ENCODE peak calls at places on chromosome 14, in seven cellular contexts. N is choroid plexus epithelial cell; B is CD8-positive, alpha-beta T cell; V is lower lobe of right lung; Z is lower leg skin; C is tibial artery; Q is tibial nerve. Y is an unnamed sample.

GRCh38 chr14:99520571-99521081 is 39.4 kb downstream of the CCNK start:
- DNase-seq in Z (no peak), C (no peak), Q (no peak), B (no peak), N (no peak), V (peak; percentile 32), Y (no peak)

GRCh38 chr14:74904623-74905503 is 18.2 kb downstream of the RPS6KL1 start:
- DNase-seq in Q (peak; percentile 60), V (no peak), C (no peak), B (no peak), Z (peak; percentile 81), N (peak; percentile 17), Y (no peak)

GRCh38 chr14:22556021-22556989 is 32.7 kb downstream of the DAD1 start:
- DNase-seq in B (peak; percentile 99), C (no peak), V (peak; percentile 80), Z (peak; percentile 94), N (peak; percentile 93), Q (peak; percentile 40), Y (peak; percentile 61)

GRCh38 chr14:103292426-103293374 is 41.3 kb upstream of the EIF5 start:
- DNase-seq in Q (peak; percentile 82), C (peak; percentile 77), V (peak; percentile 79), N (peak; percentile 74), Z (peak; percentile 96), B (peak; percentile 68), Y (peak; percentile 65)

GRCh38 chr14:69449216-69449615 is 35.3 kb upstream of the PLEKHD1 start:
- DNase-seq in Q (no peak), Z (no peak), N (no peak), C (no peak), V (no peak), B (no peak), Y (no peak)

GRCh38 chr14:36556811-36557433 is 25.5 kb downstream of the NKX2-8 start:
- DNase-seq in N (peak; percentile 38), Q (peak; percentile 16), B (no peak), Z (no peak), V (no peak), C (no peak), Y (no peak)

GRCh38 chr14:23376477-23377200 is at the start of gene CMTM5:
- DNase-seq in C (no peak), Z (no peak), V (no peak), N (no peak), B (no peak), Q (peak; percentile 25), Y (no peak)

GRCh38 chr14:95500772-95501401 is 15.6 kb downstream of the SYNE3 start:
- DNase-seq in B (no peak), Q (peak; percentile 63), V (no peak), C (peak; percentile 76), N (peak; percentile 82), Z (no peak), Y (no peak)

GRCh38 chr14:30573203-30573814 is 14.4 kb downstream of the G2E3 start:
- DNase-seq in Q (no peak), N (peak; percentile 81), Z (no peak), B (no peak), C (no peak), V (no peak), Y (no peak)

GRCh38 chr14:105287249-105288102 is 13.3 kb downstream of the BRF1 start:
- DNase-seq in Z (no peak), V (no peak), B (no peak), N (no peak), Q (no peak), C (no peak), Y (no peak)

GRCh38 chr14:105930572-105930971 is 404.2 kb downstream of the TMEM121 start:
- DNase-seq in N (no peak), C (no peak), V (no peak), B (no peak), Q (no peak), Z (peak; percentile 70), Y (no peak)

GRCh38 chr14:85934886-85935254 is 404.9 kb downstream of the FLRT2 start:
- DNase-seq in B (no peak), C (no peak), V (no peak), N (peak; percentile 6), Z (no peak), Q (no peak), Y (no peak)

GRCh38 chr14:59371762-59372161 is 93.4 kb downstream of the GPR135 start:
- DNase-seq in Q (no peak), B (no peak), C (no peak), V (no peak), N (peak; percentile 39), Z (no peak), Y (no peak)

GRCh38 chr14:51219473-51220448 is 20.3 kb upstream of the TMX1 start:
- DNase-seq in N (peak; percentile 76), Z (no peak), B (no peak), Q (peak; percentile 44), V (no peak), C (no peak), Y (no peak)

GRCh38 chr14:80387563-80387981 is 176.3 kb upstream of the DIO2 start:
- DNase-seq in N (no peak), B (no peak), V (no peak), Z (no peak), C (peak; percentile 34), Q (peak; percentile 19), Y (no peak)

GRCh38 chr14:34172477-34173368 is 221.8 kb upstream of the EGLN3 start:
- DNase-seq in Z (no peak), C (no peak), Q (no peak), N (no peak), V (no peak), B (no peak), Y (no peak)

GRCh38 chr14:70212752-70213151 is 24.0 kb upstream of the SLC8A3 start:
- DNase-seq in C (no peak), B (no peak), V (no peak), N (no peak), Z (no peak), Q (no peak), Y (no peak)

GRCh38 chr14:67526676-67527459 is 6.2 kb upstream of the PLEKHH1 start:
- DNase-seq in V (no peak), B (no peak), Z (peak; percentile 79), C (no peak), N (peak; percentile 71), Q (peak; percentile 45), Y (no peak)

GRCh38 chr14:54610051-54610977 is 43.4 kb downstream of the SAMD4A start:
- DNase-seq in C (no peak), B (no peak), V (no peak), Z (no peak), Q (no peak), N (peak; percentile 58), Y (no peak)

GRCh38 chr14:93619176-93619793 is 169.0 kb downstream of the PRIMA1 start:
- DNase-seq in V (no peak), Q (peak; percentile 34), B (no peak), C (no peak), N (peak; percentile 71), Z (no peak), Y (no peak)

GRCh38 chr14:29454026-29454693 is 473.5 kb downstream of the PRKD1 start:
- DNase-seq in Z (no peak), B (no peak), Q (no peak), N (no peak), V (no peak), C (no peak), Y (no peak)

GRCh38 chr14:42994001-42994736 is 1387.5 kb downstream of the LRFN5 start:
- DNase-seq in C (no peak), B (no peak), Q (no peak), N (peak; percentile 47), V (no peak), Z (no peak), Y (no peak)

GRCh38 chr14:77026930-77027537 is 1.5 kb downstream of the IRF2BPL start:
- DNase-seq in N (peak; percentile 84), V (peak; percentile 77), Z (no peak), Q (no peak), B (peak; percentile 74), C (no peak), Y (no peak)

GRCh38 chr14:76352639-76353281 is 23.2 kb upstream of the ESRRB start:
- DNase-seq in Z (no peak), Q (peak; percentile 42), N (peak; percentile 56), B (peak; percentile 36), C (no peak), V (peak; percentile 63), Y (no peak)

GRCh38 chr14:22002860-22003284 is 329.3 kb upstream of the OR4E1 start:
- DNase-seq in N (no peak), C (no peak), Z (no peak), B (peak; percentile 72), V (peak; percentile 47), Q (no peak), Y (no peak)

GRCh38 chr14:100486025-100486828 is 101.0 kb downstream of the BEGAIN start:
- DNase-seq in B (peak; percentile 60), C (peak; percentile 53), N (peak; percentile 82), Q (peak; percentile 66), Z (no peak), V (peak; percentile 60), Y (no peak)

DNA sequence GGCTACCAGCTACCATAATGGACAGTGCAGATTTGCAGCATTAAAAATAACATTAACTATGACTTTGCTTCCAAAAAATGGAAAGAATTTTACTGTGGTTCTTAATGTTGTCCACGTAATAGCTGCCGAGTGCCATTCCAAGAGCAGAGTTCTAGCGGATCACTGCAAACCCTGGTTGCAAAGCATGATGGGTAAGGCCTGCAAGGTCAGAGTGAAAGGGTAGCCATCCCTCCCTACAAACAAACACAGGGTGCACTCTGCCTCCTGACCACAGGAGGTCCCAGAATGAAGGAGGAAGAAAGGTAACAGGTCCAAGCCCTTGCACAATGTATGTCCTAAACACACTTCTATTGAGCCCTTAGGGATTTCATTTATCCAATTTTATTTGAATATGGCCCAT is 157.6 kb downstream of the DPF3 start:
- DNase-seq in B (no peak), N (peak; percentile 96), Z (peak; percentile 56), V (no peak), Q (no peak), C (no peak), Y (no peak)
- TF ChIP-seq CTCF in B (no peak), N (peak; percentile 33), Z (no peak), V (no peak), Q (no peak), C (peak; percentile 4), Y (no peak)

GRCh38 chr14:92589213-92589852 is 75.8 kb downstream of the RIN3 start:
- DNase-seq in C (no peak), N (peak; percentile 76), Z (no peak), B (no peak), V (no peak), Q (no peak), Y (no peak)
- TF ChIP-seq CTCF in C (no peak), N (peak; percentile 79), Z (no peak), B (no peak), V (no peak), Q (no peak), Y (peak; percentile 25)

DNA sequence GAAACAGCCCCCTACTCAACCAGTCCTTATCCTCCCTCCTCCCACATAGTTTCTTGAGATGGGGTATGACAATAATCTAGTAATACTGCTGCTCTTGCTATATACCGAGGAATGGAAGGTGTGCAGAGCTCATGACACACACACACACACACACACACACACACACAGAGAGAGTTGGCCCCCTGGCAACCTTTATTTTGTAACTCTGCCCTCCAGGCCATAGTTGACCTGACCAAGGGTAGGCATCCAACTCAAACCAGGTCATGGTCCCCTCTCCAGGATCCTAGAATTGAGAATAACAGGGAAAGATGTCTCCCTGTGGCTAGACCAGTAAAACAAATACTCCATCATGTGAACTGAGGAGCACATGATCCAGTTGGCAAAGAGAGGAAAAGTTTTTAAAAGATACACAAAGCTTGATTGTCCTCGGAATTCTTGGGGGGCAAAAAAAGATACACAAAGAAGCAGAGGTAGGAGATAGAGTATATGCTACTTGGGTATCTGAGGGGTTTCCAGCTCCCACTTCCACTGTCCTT is 11.3 kb downstream of the ERO1A start:
- DNase-seq in N (peak; percentile 48), Q (no peak), B (no peak), Z (no peak), C (no peak), V (no peak), Y (no peak)
- TF ChIP-seq CTCF in N (no peak), Q (no peak), B (no peak), Z (no peak), C (no peak), V (no peak), Y (no peak)

GRCh38 chr14:72013606-72014129 is 81.4 kb downstream of the RGS6 start:
- DNase-seq in N (no peak), C (no peak), V (no peak), Q (no peak), B (no peak), Z (no peak), Y (no peak)
- TF ChIP-seq CTCF in N (no peak), C (no peak), V (no peak), Q (no peak), B (no peak), Z (no peak), Y (no peak)

Y was measured in CD14-positive monocyte.